ENCODE peak calls at places on chromosomes 4 and X, in five cellular contexts. C, L, Z, G and M are unnamed samples.

GRCh38 chr4:1245481-1246051 is 3.4 kb downstream of the CTBP1 start:
- DNase-seq in C (no peak), L (no peak), Z (no peak), G (no peak), M (no peak)

GRCh38 chr4:48902266-48902665 is 4.3 kb downstream of the OCIAD2 start:
- DNase-seq in C (no peak), L (no peak), Z (peak), G (no peak), M (no peak)

GRCh38 chrX:139869796-139870195 is 63.1 kb downstream of the ATP11C start:
- DNase-seq in C (no peak), L (no peak), Z (no peak), G (no peak), M (no peak)

GRCh38 chr4:127162741-127163140 is 470.0 kb upstream of the INTU start:
- DNase-seq in C (no peak), L (no peak), Z (peak), G (no peak), M (no peak)

GRCh38 chr4:154526151-154526550 is 24.0 kb downstream of the PLRG1 start:
- DNase-seq in C (no peak), L (no peak), Z (no peak), G (no peak), M (no peak)

GRCh38 chr4:139734875-139735380 is 69.3 kb downstream of the MGST2 start:
- DNase-seq in C (peak), L (peak), Z (peak), G (peak), M (peak)

GRCh38 chrX:18899796-18900380 is 84.0 kb downstream of the PHKA2 start:
- DNase-seq in C (no peak), L (peak), Z (peak), G (no peak), M (no peak)

GRCh38 chr4:47526281-47526680 is 41.2 kb downstream of the ATP10D start:
- DNase-seq in C (no peak), L (no peak), Z (peak), G (no peak), M (no peak)

GRCh38 chr4:20354120-20354519 is 102.4 kb downstream of the SLIT2 start:
- DNase-seq in C (no peak), L (peak), Z (no peak), G (no peak), M (no peak)

GRCh38 chr4:159283697-159284492 is 181.0 kb downstream of the RAPGEF2 start:
- DNase-seq in C (no peak), L (no peak), Z (peak), G (no peak), M (no peak)

GRCh38 chr4:14871676-14872430 is 130.4 kb upstream of the CPEB2 start:
- DNase-seq in C (peak), L (no peak), Z (peak), G (no peak), M (no peak)

GRCh38 chr4:90145331-90145730 is 18.1 kb downstream of the CCSER1 start:
- DNase-seq in C (no peak), L (no peak), Z (no peak), G (no peak), M (no peak)

GRCh38 chrX:40090961-40091360 is 6.8 kb downstream of the BCOR start:
- DNase-seq in C (no peak), L (no peak), Z (no peak), G (no peak), M (no peak)

GRCh38 chr4:8435656-8436121 is 4.8 kb downstream of the ACOX3 start:
- DNase-seq in C (peak), L (no peak), Z (no peak), G (no peak), M (no peak)

GRCh38 chr4:100022792-100023222 is 72.7 kb upstream of the H2AZ1 start:
- DNase-seq in C (no peak), L (no peak), Z (peak), G (no peak), M (no peak)

GRCh38 chrX:8868906-8869305 is 67.7 kb upstream of the FAM9A start:
- DNase-seq in C (no peak), L (no peak), Z (peak), G (no peak), M (no peak)

GRCh38 chr4:182922551-182923284 is 5.5 kb upstream of the DCTD start:
- DNase-seq in C (no peak), L (no peak), Z (no peak), G (no peak), M (no peak)